ENCODE peak calls at places on chromosomes 7 and 10, in four cellular contexts. One of them, this sample, is unnamed.

GRCh38 chr10:7702288-7702812 is 766 bp upstream of the ITIH2 start:
- DNase-seq in stimulated activated CD4-positive, alpha-beta T cell treated with anti-CD3 and anti-CD28 coated beads, Interleukin-2, amount 100 ng/mL, for 4 hours: no peak
- DNase-seq in C1 segment of cervical spinal cord: no peak
- DNase-seq in OCI-LY7: no peak
- DNase-seq in this sample: no peak

GRCh38 chr7:112481337-112481736 is 546 bp downstream of the LSMEM1 start:
- DNase-seq in C1 segment of cervical spinal cord: no peak
- DNase-seq in stimulated activated CD4-positive, alpha-beta T cell treated with anti-CD3 and anti-CD28 coated beads, Interleukin-2, amount 100 ng/mL, for 4 hours: no peak
- DNase-seq in OCI-LY7: no peak
- DNase-seq in this sample: no peak

GRCh38 chr7:24869572-24869971 is 110.4 kb downstream of the OSBPL3 start:
- DNase-seq in stimulated activated CD4-positive, alpha-beta T cell treated with anti-CD3 and anti-CD28 coated beads, Interleukin-2, amount 100 ng/mL, for 4 hours: no peak
- DNase-seq in OCI-LY7: no peak
- DNase-seq in C1 segment of cervical spinal cord: no peak
- DNase-seq in this sample: no peak

GRCh38 chr7:54946764-54947163 is 72.1 kb upstream of the EGFR start:
- DNase-seq in stimulated activated CD4-positive, alpha-beta T cell treated with anti-CD3 and anti-CD28 coated beads, Interleukin-2, amount 100 ng/mL, for 4 hours: no peak
- DNase-seq in OCI-LY7: no peak
- DNase-seq in C1 segment of cervical spinal cord: no peak
- DNase-seq in this sample: no peak

GRCh38 chr10:71398991-71399375 is 2.3 kb downstream of the CDH23 start:
- DNase-seq in C1 segment of cervical spinal cord: no peak
- DNase-seq in stimulated activated CD4-positive, alpha-beta T cell treated with anti-CD3 and anti-CD28 coated beads, Interleukin-2, amount 100 ng/mL, for 4 hours: no peak
- DNase-seq in OCI-LY7: no peak
- DNase-seq in this sample: no peak

GRCh38 chr10:133335238-133336122 is 1.2 kb downstream of the CALY start:
- DNase-seq in C1 segment of cervical spinal cord: no peak
- DNase-seq in OCI-LY7: no peak
- DNase-seq in stimulated activated CD4-positive, alpha-beta T cell treated with anti-CD3 and anti-CD28 coated beads, Interleukin-2, amount 100 ng/mL, for 4 hours: peak; percentile 78
- DNase-seq in this sample: peak; percentile 4

GRCh38 chr10:96017227-96017687 is 26.1 kb upstream of the CCNJ start:
- DNase-seq in C1 segment of cervical spinal cord: peak; percentile 0
- DNase-seq in OCI-LY7: peak; percentile 77
- DNase-seq in stimulated activated CD4-positive, alpha-beta T cell treated with anti-CD3 and anti-CD28 coated beads, Interleukin-2, amount 100 ng/mL, for 4 hours: peak; percentile 31
- DNase-seq in this sample: peak; percentile 30

GRCh38 chr10:113485801-113486200 is 67.1 kb upstream of the HABP2 start:
- DNase-seq in C1 segment of cervical spinal cord: no peak
- DNase-seq in OCI-LY7: no peak
- DNase-seq in stimulated activated CD4-positive, alpha-beta T cell treated with anti-CD3 and anti-CD28 coated beads, Interleukin-2, amount 100 ng/mL, for 4 hours: no peak
- DNase-seq in this sample: no peak

GRCh38 chr7:33589911-33590310 is 315.4 kb upstream of the BMPER start:
- DNase-seq in OCI-LY7: no peak
- DNase-seq in C1 segment of cervical spinal cord: no peak
- DNase-seq in stimulated activated CD4-positive, alpha-beta T cell treated with anti-CD3 and anti-CD28 coated beads, Interleukin-2, amount 100 ng/mL, for 4 hours: no peak
- DNase-seq in this sample: no peak

GRCh38 chr10:86100581-86101061 is 266.0 kb downstream of the GRID1 start:
- DNase-seq in stimulated activated CD4-positive, alpha-beta T cell treated with anti-CD3 and anti-CD28 coated beads, Interleukin-2, amount 100 ng/mL, for 4 hours: no peak
- DNase-seq in C1 segment of cervical spinal cord: no peak
- DNase-seq in OCI-LY7: peak; percentile 66
- DNase-seq in this sample: no peak

GRCh38 chr10:62037166-62037831 is 135.8 kb downstream of the ARID5B start:
- DNase-seq in stimulated activated CD4-positive, alpha-beta T cell treated with anti-CD3 and anti-CD28 coated beads, Interleukin-2, amount 100 ng/mL, for 4 hours: no peak
- DNase-seq in C1 segment of cervical spinal cord: no peak
- DNase-seq in OCI-LY7: no peak
- DNase-seq in this sample: peak; percentile 55

GRCh38 chr10:30166929-30167328 is 107.5 kb upstream of the JCAD start:
- DNase-seq in stimulated activated CD4-positive, alpha-beta T cell treated with anti-CD3 and anti-CD28 coated beads, Interleukin-2, amount 100 ng/mL, for 4 hours: no peak
- DNase-seq in OCI-LY7: no peak
- DNase-seq in C1 segment of cervical spinal cord: no peak
- DNase-seq in this sample: no peak

GRCh38 chr10:114653926-114654325 is 4.1 kb downstream of the ABLIM1 start:
- DNase-seq in OCI-LY7: no peak
- DNase-seq in C1 segment of cervical spinal cord: no peak
- DNase-seq in stimulated activated CD4-positive, alpha-beta T cell treated with anti-CD3 and anti-CD28 coated beads, Interleukin-2, amount 100 ng/mL, for 4 hours: no peak
- DNase-seq in this sample: no peak

GRCh38 chr7:120996333-120996982 is 7.9 kb downstream of the CPED1 start:
- DNase-seq in C1 segment of cervical spinal cord: no peak
- DNase-seq in OCI-LY7: no peak
- DNase-seq in stimulated activated CD4-positive, alpha-beta T cell treated with anti-CD3 and anti-CD28 coated beads, Interleukin-2, amount 100 ng/mL, for 4 hours: peak; percentile 5
- DNase-seq in this sample: no peak

GRCh38 chr10:52621635-52622079 is 150.9 kb downstream of the MBL2 start:
- DNase-seq in stimulated activated CD4-positive, alpha-beta T cell treated with anti-CD3 and anti-CD28 coated beads, Interleukin-2, amount 100 ng/mL, for 4 hours: no peak
- DNase-seq in OCI-LY7: no peak
- DNase-seq in C1 segment of cervical spinal cord: no peak
- DNase-seq in this sample: no peak

GRCh38 chr7:30851651-30852359 is 59.8 kb upstream of the AQP1 start:
- DNase-seq in OCI-LY7: no peak
- DNase-seq in C1 segment of cervical spinal cord: no peak
- DNase-seq in stimulated activated CD4-positive, alpha-beta T cell treated with anti-CD3 and anti-CD28 coated beads, Interleukin-2, amount 100 ng/mL, for 4 hours: no peak
- DNase-seq in this sample: no peak

GRCh38 chr10:125171402-125172316 is 11.3 kb upstream of the CTBP2 start:
- DNase-seq in OCI-LY7: no peak
- DNase-seq in C1 segment of cervical spinal cord: no peak
- DNase-seq in stimulated activated CD4-positive, alpha-beta T cell treated with anti-CD3 and anti-CD28 coated beads, Interleukin-2, amount 100 ng/mL, for 4 hours: no peak
- DNase-seq in this sample: no peak

GRCh38 chr7:36157506-36158320 is 4.7 kb downstream of the EEPD1 start:
- DNase-seq in OCI-LY7: no peak
- DNase-seq in C1 segment of cervical spinal cord: no peak
- DNase-seq in stimulated activated CD4-positive, alpha-beta T cell treated with anti-CD3 and anti-CD28 coated beads, Interleukin-2, amount 100 ng/mL, for 4 hours: no peak
- DNase-seq in this sample: no peak

GRCh38 chr10:51341216-51341615 is 266.9 kb downstream of the PRKG1 start:
- DNase-seq in OCI-LY7: no peak
- DNase-seq in stimulated activated CD4-positive, alpha-beta T cell treated with anti-CD3 and anti-CD28 coated beads, Interleukin-2, amount 100 ng/mL, for 4 hours: no peak
- DNase-seq in C1 segment of cervical spinal cord: no peak
- DNase-seq in this sample: no peak

GRCh38 chr7:41732279-41733062 is 29.6 kb upstream of the INHBA start:
- DNase-seq in OCI-LY7: peak; percentile 6
- DNase-seq in C1 segment of cervical spinal cord: no peak
- DNase-seq in stimulated activated CD4-positive, alpha-beta T cell treated with anti-CD3 and anti-CD28 coated beads, Interleukin-2, amount 100 ng/mL, for 4 hours: no peak
- DNase-seq in this sample: no peak

GRCh38 chr10:5199398-5199797 is 2.8 kb downstream of the AKR1C4 start:
- DNase-seq in OCI-LY7: no peak
- DNase-seq in stimulated activated CD4-positive, alpha-beta T cell treated with anti-CD3 and anti-CD28 coated beads, Interleukin-2, amount 100 ng/mL, for 4 hours: no peak
- DNase-seq in C1 segment of cervical spinal cord: no peak
- DNase-seq in this sample: no peak

GRCh38 chr10:90286941-90287340 is 570.9 kb downstream of the HTR7 start:
- DNase-seq in C1 segment of cervical spinal cord: no peak
- DNase-seq in OCI-LY7: no peak
- DNase-seq in stimulated activated CD4-positive, alpha-beta T cell treated with anti-CD3 and anti-CD28 coated beads, Interleukin-2, amount 100 ng/mL, for 4 hours: no peak
- DNase-seq in this sample: no peak

GRCh38 chr10:110780704-110781103 is 91.0 kb upstream of the PDCD4 start:
- DNase-seq in stimulated activated CD4-positive, alpha-beta T cell treated with anti-CD3 and anti-CD28 coated beads, Interleukin-2, amount 100 ng/mL, for 4 hours: no peak
- DNase-seq in C1 segment of cervical spinal cord: no peak
- DNase-seq in OCI-LY7: no peak
- DNase-seq in this sample: no peak

GRCh38 chr7:140610204-140611165 is 30.1 kb downstream of the DENND2A start:
- DNase-seq in C1 segment of cervical spinal cord: no peak
- DNase-seq in stimulated activated CD4-positive, alpha-beta T cell treated with anti-CD3 and anti-CD28 coated beads, Interleukin-2, amount 100 ng/mL, for 4 hours: no peak
- DNase-seq in OCI-LY7: no peak
- DNase-seq in this sample: no peak

GRCh38 chr7:1804310-1804709 is 134.2 kb downstream of the ELFN1 start:
- DNase-seq in C1 segment of cervical spinal cord: no peak
- DNase-seq in OCI-LY7: no peak
- DNase-seq in stimulated activated CD4-positive, alpha-beta T cell treated with anti-CD3 and anti-CD28 coated beads, Interleukin-2, amount 100 ng/mL, for 4 hours: no peak
- DNase-seq in this sample: no peak

GRCh38 chr7:117666019-117666418 is 186.2 kb downstream of the CFTR start:
- DNase-seq in C1 segment of cervical spinal cord: no peak
- DNase-seq in stimulated activated CD4-positive, alpha-beta T cell treated with anti-CD3 and anti-CD28 coated beads, Interleukin-2, amount 100 ng/mL, for 4 hours: no peak
- DNase-seq in OCI-LY7: no peak
- DNase-seq in this sample: no peak

GRCh38 chr10:124917939-124918830 is 23.7 kb upstream of the ZRANB1 start:
- DNase-seq in stimulated activated CD4-positive, alpha-beta T cell treated with anti-CD3 and anti-CD28 coated beads, Interleukin-2, amount 100 ng/mL, for 4 hours: no peak
- DNase-seq in C1 segment of cervical spinal cord: no peak
- DNase-seq in OCI-LY7: no peak
- DNase-seq in this sample: no peak

GRCh38 chr10:67629461-67629971 is 66.5 kb downstream of the CTNNA3 start:
- DNase-seq in OCI-LY7: no peak
- DNase-seq in stimulated activated CD4-positive, alpha-beta T cell treated with anti-CD3 and anti-CD28 coated beads, Interleukin-2, amount 100 ng/mL, for 4 hours: no peak
- DNase-seq in C1 segment of cervical spinal cord: no peak
- DNase-seq in this sample: no peak

GRCh38 chr7:6392712-6393666 is 54.8 kb downstream of the DAGLB start:
- DNase-seq in stimulated activated CD4-positive, alpha-beta T cell treated with anti-CD3 and anti-CD28 coated beads, Interleukin-2, amount 100 ng/mL, for 4 hours: no peak
- DNase-seq in C1 segment of cervical spinal cord: no peak
- DNase-seq in OCI-LY7: no peak
- DNase-seq in this sample: no peak

GRCh38 chr10:78744521-78745090 is 324.2 kb upstream of the ZMIZ1 start:
- DNase-seq in stimulated activated CD4-positive, alpha-beta T cell treated with anti-CD3 and anti-CD28 coated beads, Interleukin-2, amount 100 ng/mL, for 4 hours: no peak
- DNase-seq in OCI-LY7: no peak
- DNase-seq in C1 segment of cervical spinal cord: no peak
- DNase-seq in this sample: no peak

GRCh38 chr10:91564508-91564907 is 68.4 kb downstream of the PPP1R3C start:
- DNase-seq in OCI-LY7: no peak
- DNase-seq in stimulated activated CD4-positive, alpha-beta T cell treated with anti-CD3 and anti-CD28 coated beads, Interleukin-2, amount 100 ng/mL, for 4 hours: no peak
- DNase-seq in C1 segment of cervical spinal cord: no peak
- DNase-seq in this sample: no peak

GRCh38 chr10:85620807-85621206 is 745.8 kb downstream of the GRID1 start:
- DNase-seq in OCI-LY7: no peak
- DNase-seq in stimulated activated CD4-positive, alpha-beta T cell treated with anti-CD3 and anti-CD28 coated beads, Interleukin-2, amount 100 ng/mL, for 4 hours: no peak
- DNase-seq in C1 segment of cervical spinal cord: no peak
- DNase-seq in this sample: no peak

GRCh38 chr7:12053561-12053960 is 157.5 kb upstream of the TMEM106B start:
- DNase-seq in C1 segment of cervical spinal cord: no peak
- DNase-seq in stimulated activated CD4-positive, alpha-beta T cell treated with anti-CD3 and anti-CD28 coated beads, Interleukin-2, amount 100 ng/mL, for 4 hours: no peak
- DNase-seq in OCI-LY7: no peak
- DNase-seq in this sample: no peak

GRCh38 chr10:11168423-11169100 is 150.9 kb downstream of the CELF2 start:
- DNase-seq in OCI-LY7: no peak
- DNase-seq in stimulated activated CD4-positive, alpha-beta T cell treated with anti-CD3 and anti-CD28 coated beads, Interleukin-2, amount 100 ng/mL, for 4 hours: no peak
- DNase-seq in C1 segment of cervical spinal cord: no peak
- DNase-seq in this sample: no peak

GRCh38 chr7:158811461-158811860 is 17.8 kb downstream of the ESYT2 start:
- DNase-seq in OCI-LY7: no peak
- DNase-seq in stimulated activated CD4-positive, alpha-beta T cell treated with anti-CD3 and anti-CD28 coated beads, Interleukin-2, amount 100 ng/mL, for 4 hours: peak; percentile 53
- DNase-seq in C1 segment of cervical spinal cord: no peak
- DNase-seq in this sample: no peak

GRCh38 chr7:116327751-116328150 is 117.4 kb downstream of the TES start:
- DNase-seq in C1 segment of cervical spinal cord: no peak
- DNase-seq in stimulated activated CD4-positive, alpha-beta T cell treated with anti-CD3 and anti-CD28 coated beads, Interleukin-2, amount 100 ng/mL, for 4 hours: no peak
- DNase-seq in OCI-LY7: no peak
- DNase-seq in this sample: no peak

GRCh38 chr10:90179696-90180407 is 478.5 kb downstream of the KIF20B start:
- DNase-seq in stimulated activated CD4-positive, alpha-beta T cell treated with anti-CD3 and anti-CD28 coated beads, Interleukin-2, amount 100 ng/mL, for 4 hours: no peak
- DNase-seq in OCI-LY7: no peak
- DNase-seq in C1 segment of cervical spinal cord: no peak
- DNase-seq in this sample: no peak

GRCh38 chr7:33832326-33832725 is 73.0 kb upstream of the BMPER start:
- DNase-seq in stimulated activated CD4-positive, alpha-beta T cell treated with anti-CD3 and anti-CD28 coated beads, Interleukin-2, amount 100 ng/mL, for 4 hours: no peak
- DNase-seq in OCI-LY7: no peak
- DNase-seq in C1 segment of cervical spinal cord: no peak
- DNase-seq in this sample: no peak